ENCODE peak calls at places on chromosomes 16 and 17, in four cellular contexts. One of them, this sample, is unnamed. For H3K36me3, the result is how much of the 10 kb centered on the place peaks cover.

GRCh38 chr16:86396318-86396882 is 113.9 kb upstream of the FOXF1 start:
- DNase-seq in endodermal cell: no peak
- DNase-seq in CD4-positive, CD25-positive, alpha-beta regulatory T cell: no peak
- DNase-seq in SK-N-SH: no peak
- DNase-seq in this sample: no peak

GRCh38 chr17:21249911-21250703 is 3.1 kb downstream of the NATD1 start:
- DNase-seq in endodermal cell: peak
- DNase-seq in CD4-positive, CD25-positive, alpha-beta regulatory T cell: no peak
- DNase-seq in SK-N-SH: no peak
- DNase-seq in this sample: no peak

GRCh38 chr17:31997005-31997404 is 10.2 kb upstream of the LRRC37B start:
- DNase-seq in endodermal cell: no peak
- DNase-seq in CD4-positive, CD25-positive, alpha-beta regulatory T cell: no peak
- DNase-seq in SK-N-SH: no peak
- DNase-seq in this sample: no peak

GRCh38 chr17:33385133-33385532 is 92.0 kb upstream of the ASIC2 start:
- DNase-seq in endodermal cell: peak
- DNase-seq in CD4-positive, CD25-positive, alpha-beta regulatory T cell: no peak
- DNase-seq in SK-N-SH: no peak
- DNase-seq in this sample: no peak

GRCh38 chr17:79607941-79608728 is 2.7 kb downstream of the RBFOX3 start:
- DNase-seq in endodermal cell: peak
- DNase-seq in CD4-positive, CD25-positive, alpha-beta regulatory T cell: no peak
- DNase-seq in SK-N-SH: peak
- DNase-seq in this sample: no peak

GRCh38 chr16:29674188-29674587 is 4.8 kb upstream of the QPRT start:
- DNase-seq in endodermal cell: no peak
- DNase-seq in CD4-positive, CD25-positive, alpha-beta regulatory T cell: no peak
- DNase-seq in SK-N-SH: no peak
- DNase-seq in this sample: no peak

GRCh38 chr17:66904760-66905637 is 59.5 kb upstream of the CACNG4 start:
- DNase-seq in endodermal cell: no peak
- DNase-seq in CD4-positive, CD25-positive, alpha-beta regulatory T cell: no peak
- DNase-seq in SK-N-SH: peak
- DNase-seq in this sample: no peak

GRCh38 chr16:3728424-3729160 is 11.3 kb upstream of the TRAP1 start:
- DNase-seq in endodermal cell: no peak
- DNase-seq in CD4-positive, CD25-positive, alpha-beta regulatory T cell: no peak
- DNase-seq in SK-N-SH: no peak
- DNase-seq in this sample: peak

GRCh38 chr17:51164911-51165679 is 1.1 kb upstream of the NME2 start:
- DNase-seq in endodermal cell: peak
- DNase-seq in CD4-positive, CD25-positive, alpha-beta regulatory T cell: no peak
- DNase-seq in SK-N-SH: peak
- DNase-seq in this sample: peak

GRCh38 chr16:77171750-77172635 is 19.0 kb upstream of the MON1B start:
- DNase-seq in endodermal cell: peak
- DNase-seq in CD4-positive, CD25-positive, alpha-beta regulatory T cell: no peak
- DNase-seq in SK-N-SH: peak
- DNase-seq in this sample: no peak

GRCh38 chr17:54426287-54426886 is 474.3 kb upstream of the TOM1L1 start:
- DNase-seq in endodermal cell: peak
- DNase-seq in CD4-positive, CD25-positive, alpha-beta regulatory T cell: no peak
- DNase-seq in SK-N-SH: peak
- DNase-seq in this sample: no peak

GRCh38 chr16:11700264-11701029 is 32.2 kb downstream of the SNN start:
- DNase-seq in endodermal cell: no peak
- DNase-seq in CD4-positive, CD25-positive, alpha-beta regulatory T cell: no peak
- DNase-seq in SK-N-SH: no peak
- DNase-seq in this sample: no peak

GRCh38 chr16:11708421-11708820 is 34.2 kb downstream of the TXNDC11 start:
- DNase-seq in endodermal cell: no peak
- DNase-seq in CD4-positive, CD25-positive, alpha-beta regulatory T cell: no peak
- DNase-seq in SK-N-SH: no peak
- DNase-seq in this sample: no peak

GRCh38 chr16:11707679-11708197 is 34.9 kb downstream of the TXNDC11 start:
- DNase-seq in endodermal cell: no peak
- DNase-seq in CD4-positive, CD25-positive, alpha-beta regulatory T cell: no peak
- DNase-seq in SK-N-SH: no peak
- DNase-seq in this sample: no peak

GRCh38 chr16:11706180-11706742 is 36.4 kb downstream of the TXNDC11 start:
- DNase-seq in endodermal cell: no peak
- DNase-seq in CD4-positive, CD25-positive, alpha-beta regulatory T cell: no peak
- DNase-seq in SK-N-SH: no peak
- DNase-seq in this sample: no peak

DNA sequence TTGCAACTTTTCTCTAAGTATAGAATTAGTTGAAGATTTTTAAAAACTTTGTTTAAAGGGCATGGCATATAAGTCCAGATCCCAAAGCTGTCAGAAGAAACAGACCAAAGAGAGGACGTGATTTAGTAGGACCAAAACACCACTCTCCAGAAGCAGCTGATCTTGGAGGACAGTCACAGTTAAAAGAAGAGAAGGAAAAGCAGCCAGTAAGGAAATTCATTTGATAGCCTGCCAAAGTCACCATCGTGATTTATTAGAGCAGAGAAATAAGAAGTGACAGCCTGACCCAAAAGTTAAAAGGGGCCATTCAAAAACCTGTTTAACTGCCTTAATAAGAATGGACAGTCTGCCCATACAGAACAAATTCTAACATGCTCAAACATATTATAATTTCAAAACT is 37.1 kb downstream of the SNN start:
- DNase-seq in endodermal cell: no peak
- DNase-seq in CD4-positive, CD25-positive, alpha-beta regulatory T cell: no peak
- DNase-seq in SK-N-SH: no peak
- DNase-seq in this sample: no peak
- H3K36me3 ChIP-seq in endodermal cell: half or more
- H3K36me3 ChIP-seq in CD4-positive, CD25-positive, alpha-beta regulatory T cell: under half
- H3K36me3 ChIP-seq in SK-N-SH: under half
- H3K36me3 ChIP-seq in this sample: under half

GRCh38 chr16:13063457-13063856 is 162.1 kb downstream of the SHISA9 start:
- DNase-seq in endodermal cell: no peak
- DNase-seq in CD4-positive, CD25-positive, alpha-beta regulatory T cell: no peak
- DNase-seq in SK-N-SH: no peak
- DNase-seq in this sample: no peak

GRCh38 chr16:13060932-13061331 is 159.5 kb downstream of the SHISA9 start:
- DNase-seq in endodermal cell: no peak
- DNase-seq in CD4-positive, CD25-positive, alpha-beta regulatory T cell: no peak
- DNase-seq in SK-N-SH: no peak
- DNase-seq in this sample: no peak

GRCh38 chr16:13064821-13065220 is 163.4 kb downstream of the SHISA9 start:
- DNase-seq in endodermal cell: peak
- DNase-seq in CD4-positive, CD25-positive, alpha-beta regulatory T cell: no peak
- DNase-seq in SK-N-SH: no peak
- DNase-seq in this sample: no peak

GRCh38 chr16:13067648-13068047 is 166.2 kb downstream of the SHISA9 start:
- DNase-seq in endodermal cell: no peak
- DNase-seq in CD4-positive, CD25-positive, alpha-beta regulatory T cell: no peak
- DNase-seq in SK-N-SH: no peak
- DNase-seq in this sample: no peak

GRCh38 chr16:13062219-13062618 is 160.8 kb downstream of the SHISA9 start:
- DNase-seq in endodermal cell: no peak
- DNase-seq in CD4-positive, CD25-positive, alpha-beta regulatory T cell: no peak
- DNase-seq in SK-N-SH: no peak
- DNase-seq in this sample: no peak
- H3K36me3 ChIP-seq in endodermal cell: under half
- H3K36me3 ChIP-seq in CD4-positive, CD25-positive, alpha-beta regulatory T cell: under half
- H3K36me3 ChIP-seq in SK-N-SH: under half
- H3K36me3 ChIP-seq in this sample: under half

DNA sequence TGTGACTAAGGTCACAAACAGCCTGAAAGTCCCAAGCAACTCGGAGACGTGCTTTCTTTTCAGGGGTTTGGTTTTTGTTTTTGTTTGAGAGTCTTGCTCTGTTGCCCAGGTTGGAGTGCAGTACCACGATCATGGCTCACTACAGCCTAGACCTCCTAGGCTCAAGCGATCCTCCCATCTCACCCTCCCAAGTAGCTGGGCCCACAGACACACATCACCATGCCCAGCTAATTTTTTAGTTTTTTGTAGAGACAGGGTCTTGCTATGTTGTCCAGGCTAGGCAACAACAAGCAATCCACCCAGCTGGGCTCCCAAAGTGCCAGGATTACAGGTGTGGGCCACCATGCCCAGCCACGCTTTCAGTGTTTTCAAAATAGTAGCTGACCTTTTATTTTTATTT is 19.8 kb upstream of the GGA2 start:
- DNase-seq in endodermal cell: no peak
- DNase-seq in CD4-positive, CD25-positive, alpha-beta regulatory T cell: no peak
- DNase-seq in SK-N-SH: no peak
- DNase-seq in this sample: no peak
- H3K36me3 ChIP-seq in endodermal cell: half or more
- H3K36me3 ChIP-seq in CD4-positive, CD25-positive, alpha-beta regulatory T cell: half or more
- H3K36me3 ChIP-seq in SK-N-SH: under half
- H3K36me3 ChIP-seq in this sample: under half

GRCh38 chr17:14354807-14355206 is 53.9 kb downstream of the HS3ST3B1 start:
- DNase-seq in endodermal cell: no peak
- DNase-seq in CD4-positive, CD25-positive, alpha-beta regulatory T cell: no peak
- DNase-seq in SK-N-SH: no peak
- DNase-seq in this sample: no peak

GRCh38 chr17:14359251-14359939 is 58.5 kb downstream of the HS3ST3B1 start:
- DNase-seq in endodermal cell: peak
- DNase-seq in CD4-positive, CD25-positive, alpha-beta regulatory T cell: no peak
- DNase-seq in SK-N-SH: no peak
- DNase-seq in this sample: no peak

GRCh38 chr17:14352139-14352538 is 51.3 kb downstream of the HS3ST3B1 start:
- DNase-seq in endodermal cell: peak
- DNase-seq in CD4-positive, CD25-positive, alpha-beta regulatory T cell: no peak
- DNase-seq in SK-N-SH: no peak
- DNase-seq in this sample: no peak

GRCh38 chr17:14355556-14355955 is 54.7 kb downstream of the HS3ST3B1 start:
- DNase-seq in endodermal cell: peak
- DNase-seq in CD4-positive, CD25-positive, alpha-beta regulatory T cell: no peak
- DNase-seq in SK-N-SH: no peak
- DNase-seq in this sample: no peak

DNA sequence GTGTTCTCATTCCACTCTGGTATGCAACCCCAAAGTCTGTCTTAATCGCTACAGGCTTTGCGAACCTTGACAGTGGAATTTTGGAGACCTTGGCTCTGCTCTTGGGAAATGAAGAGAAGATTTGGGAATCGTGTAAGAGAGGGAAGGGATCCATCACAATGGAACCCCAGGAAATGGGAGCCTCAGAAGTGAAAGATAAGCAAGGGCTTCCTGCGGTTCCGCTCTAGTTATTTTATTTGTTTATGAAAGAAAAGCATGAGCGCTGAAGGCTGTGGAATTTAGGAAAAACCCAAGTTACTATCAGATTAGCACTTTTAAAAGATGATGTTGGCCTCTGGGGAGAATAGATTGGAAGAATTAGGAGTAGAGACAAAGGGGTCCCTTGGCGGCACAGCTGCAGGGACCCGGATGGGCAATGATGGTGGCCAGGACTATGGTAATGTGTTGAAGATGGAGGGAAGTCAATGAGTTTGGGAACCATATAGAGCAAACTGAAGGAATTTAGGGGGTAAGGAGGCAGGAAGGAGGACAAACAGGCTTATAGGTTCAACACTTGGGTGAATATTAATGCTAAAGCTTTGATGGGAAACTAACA is 55.3 kb downstream of the HS3ST3B1 start:
- DNase-seq in endodermal cell: peak
- DNase-seq in CD4-positive, CD25-positive, alpha-beta regulatory T cell: no peak
- DNase-seq in SK-N-SH: no peak
- DNase-seq in this sample: no peak
- H3K36me3 ChIP-seq in endodermal cell: under half
- H3K36me3 ChIP-seq in CD4-positive, CD25-positive, alpha-beta regulatory T cell: under half
- H3K36me3 ChIP-seq in SK-N-SH: under half
- H3K36me3 ChIP-seq in this sample: under half

DNA sequence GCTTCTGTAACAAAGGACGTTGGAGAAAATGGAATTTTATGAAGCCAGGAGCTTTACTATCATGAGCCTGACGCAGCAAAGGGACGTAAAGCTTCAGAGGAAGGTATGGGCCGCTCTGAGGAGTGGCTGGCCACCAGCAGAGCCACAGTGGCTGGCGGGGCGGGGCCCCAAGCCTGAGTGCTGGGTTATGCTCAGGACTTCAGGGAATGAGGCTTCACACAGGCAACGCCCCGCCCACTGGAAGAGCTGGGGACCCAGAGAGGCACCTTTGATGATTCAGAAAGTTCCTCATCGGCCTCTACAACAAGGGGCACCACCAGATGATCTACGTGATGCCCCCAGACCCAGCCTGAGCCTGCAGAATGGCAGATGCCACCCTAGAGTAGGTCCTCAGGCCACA is 8.8 kb downstream of the NOB1 start:
- DNase-seq in endodermal cell: no peak
- DNase-seq in CD4-positive, CD25-positive, alpha-beta regulatory T cell: no peak
- DNase-seq in SK-N-SH: no peak
- DNase-seq in this sample: no peak
- H3K36me3 ChIP-seq in endodermal cell: half or more
- H3K36me3 ChIP-seq in CD4-positive, CD25-positive, alpha-beta regulatory T cell: half or more
- H3K36me3 ChIP-seq in SK-N-SH: half or more
- H3K36me3 ChIP-seq in this sample: under half

GRCh38 chr17:59399914-59400313 is 68.5 kb downstream of the YPEL2 start:
- DNase-seq in endodermal cell: no peak
- DNase-seq in CD4-positive, CD25-positive, alpha-beta regulatory T cell: no peak
- DNase-seq in SK-N-SH: peak
- DNase-seq in this sample: no peak
- H3K36me3 ChIP-seq in endodermal cell: half or more
- H3K36me3 ChIP-seq in CD4-positive, CD25-positive, alpha-beta regulatory T cell: half or more
- H3K36me3 ChIP-seq in SK-N-SH: under half
- H3K36me3 ChIP-seq in this sample: under half

DNA sequence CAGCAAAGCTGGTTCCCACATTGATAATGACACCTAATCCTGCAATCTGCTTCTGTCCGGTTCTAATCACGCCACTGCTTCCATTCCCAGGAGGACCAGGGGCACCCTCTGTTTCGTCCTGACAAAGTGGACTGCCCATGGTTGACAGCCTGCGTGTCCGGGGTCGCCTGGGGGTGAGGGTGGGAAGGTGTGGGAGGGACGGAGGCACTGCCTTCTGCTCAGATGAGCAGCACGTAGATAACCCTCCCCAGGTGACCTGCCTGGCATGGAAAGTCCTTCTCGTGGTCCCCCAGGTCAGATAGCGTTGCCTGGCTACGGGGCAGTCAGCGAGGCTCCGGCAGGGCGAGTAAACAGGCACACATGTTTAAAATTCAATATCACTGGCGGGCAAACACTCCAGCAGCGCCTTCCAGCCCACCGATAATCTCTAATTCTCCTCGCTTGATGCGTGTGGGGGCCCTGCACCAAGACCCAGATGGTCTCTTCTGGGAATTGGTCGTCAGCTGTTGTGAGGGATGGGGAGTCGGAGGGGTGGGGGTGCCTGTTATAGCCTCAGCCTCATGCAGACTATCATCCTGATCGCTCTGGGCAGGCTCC is 132.2 kb downstream of the RAP1GAP2 start:
- DNase-seq in endodermal cell: peak
- DNase-seq in CD4-positive, CD25-positive, alpha-beta regulatory T cell: no peak
- DNase-seq in SK-N-SH: peak
- DNase-seq in this sample: no peak
- H3K36me3 ChIP-seq in endodermal cell: under half
- H3K36me3 ChIP-seq in CD4-positive, CD25-positive, alpha-beta regulatory T cell: under half
- H3K36me3 ChIP-seq in SK-N-SH: under half
- H3K36me3 ChIP-seq in this sample: under half

DNA sequence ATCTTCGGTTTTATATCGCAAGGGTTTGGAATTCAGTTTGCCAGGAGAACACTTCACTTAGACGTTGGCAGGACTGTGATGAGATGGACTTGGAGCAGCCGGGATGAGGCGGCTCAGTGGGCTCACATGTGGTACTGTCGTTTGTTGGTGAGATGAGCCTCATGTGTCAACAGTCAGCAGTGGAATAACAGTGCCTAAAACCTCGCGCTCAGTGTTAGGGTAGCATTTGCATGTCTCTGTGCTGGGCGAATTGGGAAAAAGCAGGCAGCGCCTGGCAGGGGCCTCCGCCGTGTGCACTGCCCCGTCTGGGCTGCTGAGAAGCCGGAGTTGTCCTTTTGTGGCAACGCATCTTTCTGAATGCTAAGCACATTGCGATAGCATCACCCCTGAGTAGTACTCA is 49.7 kb downstream of the CRISPLD2 start:
- DNase-seq in endodermal cell: no peak
- DNase-seq in CD4-positive, CD25-positive, alpha-beta regulatory T cell: no peak
- DNase-seq in SK-N-SH: no peak
- DNase-seq in this sample: no peak
- H3K36me3 ChIP-seq in endodermal cell: under half
- H3K36me3 ChIP-seq in CD4-positive, CD25-positive, alpha-beta regulatory T cell: under half
- H3K36me3 ChIP-seq in SK-N-SH: under half
- H3K36me3 ChIP-seq in this sample: under half

This sample was measured in aorta.